ENCODE peak calls at places on chromosomes 7 and 10, in seven cellular contexts. One of them, this sample, is unnamed.

GRCh38 chr7:18580945-18581344 is 85.4 kb downstream of the HDAC9 start:
- DNase-seq in uterus: no peak
- DNase-seq in heart left ventricle: no peak
- DNase-seq in gastrocnemius medialis: no peak
- DNase-seq in ovary: no peak
- DNase-seq in IMR-90: no peak
- DNase-seq in GM12878: no peak
- DNase-seq in this sample: no peak

GRCh38 chr7:116188-116981 is 76.0 kb upstream of the FAM20C start:
- DNase-seq in GM12878: no peak
- DNase-seq in uterus: no peak
- DNase-seq in heart left ventricle: no peak
- DNase-seq in IMR-90: no peak
- DNase-seq in gastrocnemius medialis: no peak
- DNase-seq in ovary: no peak
- DNase-seq in this sample: no peak

GRCh38 chr10:492896-493295 is 196.6 kb downstream of the DIP2C start:
- DNase-seq in ovary: no peak
- DNase-seq in gastrocnemius medialis: no peak
- DNase-seq in uterus: no peak
- DNase-seq in IMR-90: no peak
- DNase-seq in heart left ventricle: no peak
- DNase-seq in GM12878: no peak
- DNase-seq in this sample: no peak

GRCh38 chr10:129332476-129332875 is 134.6 kb upstream of the MGMT start:
- DNase-seq in IMR-90: peak
- DNase-seq in uterus: no peak
- DNase-seq in GM12878: no peak
- DNase-seq in ovary: no peak
- DNase-seq in heart left ventricle: no peak
- DNase-seq in gastrocnemius medialis: no peak
- DNase-seq in this sample: no peak

GRCh38 chr10:119339099-119339498 is 131.7 kb downstream of the GRK5 start:
- DNase-seq in uterus: no peak
- DNase-seq in heart left ventricle: no peak
- DNase-seq in IMR-90: no peak
- DNase-seq in GM12878: no peak
- DNase-seq in gastrocnemius medialis: no peak
- DNase-seq in ovary: no peak
- DNase-seq in this sample: no peak

GRCh38 chr7:139697031-139697430 is 80.8 kb downstream of the HIPK2 start:
- DNase-seq in gastrocnemius medialis: no peak
- DNase-seq in heart left ventricle: no peak
- DNase-seq in IMR-90: no peak
- DNase-seq in GM12878: no peak
- DNase-seq in uterus: no peak
- DNase-seq in ovary: no peak
- DNase-seq in this sample: no peak

GRCh38 chr7:10672186-10672585 is 301.5 kb upstream of the PHF14 start:
- DNase-seq in GM12878: no peak
- DNase-seq in ovary: no peak
- DNase-seq in heart left ventricle: no peak
- DNase-seq in gastrocnemius medialis: no peak
- DNase-seq in IMR-90: no peak
- DNase-seq in uterus: no peak
- DNase-seq in this sample: no peak

GRCh38 chr10:129972145-129972965 is 8.3 kb upstream of the EBF3 start:
- DNase-seq in GM12878: no peak
- DNase-seq in heart left ventricle: no peak
- DNase-seq in gastrocnemius medialis: no peak
- DNase-seq in uterus: no peak
- DNase-seq in IMR-90: no peak
- DNase-seq in ovary: no peak
- DNase-seq in this sample: no peak

GRCh38 chr7:41047789-41048191 is 655.1 kb downstream of the INHBA start:
- DNase-seq in uterus: no peak
- DNase-seq in gastrocnemius medialis: no peak
- DNase-seq in heart left ventricle: peak
- DNase-seq in IMR-90: peak
- DNase-seq in GM12878: no peak
- DNase-seq in ovary: no peak
- DNase-seq in this sample: no peak

GRCh38 chr7:50540785-50541579 is 24.2 kb downstream of the DDC start:
- DNase-seq in heart left ventricle: no peak
- DNase-seq in GM12878: no peak
- DNase-seq in ovary: no peak
- DNase-seq in IMR-90: no peak
- DNase-seq in uterus: no peak
- DNase-seq in gastrocnemius medialis: no peak
- DNase-seq in this sample: no peak

GRCh38 chr10:130957423-130957822 is 354.1 kb downstream of the TCERG1L start:
- DNase-seq in heart left ventricle: no peak
- DNase-seq in gastrocnemius medialis: no peak
- DNase-seq in GM12878: no peak
- DNase-seq in ovary: no peak
- DNase-seq in uterus: no peak
- DNase-seq in IMR-90: no peak
- DNase-seq in this sample: no peak

GRCh38 chr10:113290137-113290536 is 262.7 kb upstream of the HABP2 start:
- DNase-seq in ovary: no peak
- DNase-seq in IMR-90: no peak
- DNase-seq in heart left ventricle: no peak
- DNase-seq in gastrocnemius medialis: no peak
- DNase-seq in GM12878: no peak
- DNase-seq in uterus: no peak
- DNase-seq in this sample: no peak

GRCh38 chr10:47323636-47324299 is 1.5 kb downstream of the GDF2 start:
- DNase-seq in IMR-90: no peak
- DNase-seq in ovary: no peak
- DNase-seq in GM12878: no peak
- DNase-seq in uterus: no peak
- DNase-seq in heart left ventricle: no peak
- DNase-seq in gastrocnemius medialis: no peak
- DNase-seq in this sample: no peak

GRCh38 chr10:95221124-95221523 is 27.1 kb downstream of the ACSM6 start:
- DNase-seq in ovary: no peak
- DNase-seq in heart left ventricle: no peak
- DNase-seq in GM12878: no peak
- DNase-seq in gastrocnemius medialis: no peak
- DNase-seq in IMR-90: peak
- DNase-seq in uterus: no peak
- DNase-seq in this sample: no peak

GRCh38 chr10:93115661-93116383 is 42.1 kb downstream of the CYP26A1 start:
- DNase-seq in ovary: peak
- DNase-seq in IMR-90: peak
- DNase-seq in uterus: peak
- DNase-seq in gastrocnemius medialis: peak
- DNase-seq in GM12878: peak
- DNase-seq in heart left ventricle: peak
- DNase-seq in this sample: peak

DNA sequence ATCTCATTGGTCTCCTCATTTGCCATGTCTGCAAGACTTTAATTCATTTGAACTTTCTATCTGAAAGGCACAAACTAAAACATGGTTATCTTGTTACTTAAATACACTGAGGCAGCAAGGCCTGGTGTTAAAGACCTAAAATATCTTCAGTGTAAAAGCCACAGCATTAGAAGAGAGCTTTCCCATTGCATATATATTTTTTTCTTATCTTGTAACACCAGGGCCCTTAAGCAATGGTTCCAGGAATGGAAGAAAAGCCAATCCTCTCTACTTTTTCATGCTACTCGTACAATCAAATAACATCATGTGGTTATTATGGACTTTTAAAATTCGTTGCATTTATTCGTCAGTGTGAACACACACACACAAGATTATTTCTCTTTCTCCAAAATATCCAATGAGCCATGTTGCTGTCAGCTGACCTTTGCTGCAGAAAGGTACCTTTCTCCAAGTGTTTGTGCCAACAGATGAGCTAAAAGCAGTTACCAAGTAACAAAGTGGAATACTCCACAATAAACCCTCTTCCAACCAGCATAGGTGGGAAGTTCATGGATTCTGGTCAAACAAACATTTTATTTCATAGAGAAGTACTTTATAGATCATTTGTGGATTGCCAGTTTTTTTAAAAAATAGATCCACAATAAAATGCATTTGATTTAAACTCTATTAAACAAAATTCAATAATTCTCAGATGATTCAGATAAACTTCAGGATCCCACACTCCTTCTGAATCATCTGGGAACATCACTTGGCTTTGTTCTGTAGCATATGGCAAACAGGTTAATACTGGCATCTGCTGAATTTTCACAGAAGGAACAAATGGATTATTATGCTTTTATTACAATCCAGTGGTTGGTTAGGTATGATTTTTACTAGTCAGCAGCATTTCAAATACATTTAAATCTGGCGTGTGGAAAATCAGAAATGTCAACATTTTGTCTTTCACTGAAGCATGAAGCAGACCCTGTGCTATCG is 63.3 kb upstream of the AGBL3 start:
- DNase-seq in GM12878: no peak
- DNase-seq in ovary: no peak
- DNase-seq in heart left ventricle: no peak
- DNase-seq in uterus: no peak
- DNase-seq in IMR-90: no peak
- DNase-seq in gastrocnemius medialis: no peak
- DNase-seq in this sample: no peak
- H3K27ac ChIP-seq in GM12878: no peak
- H3K27ac ChIP-seq in ovary: no peak
- H3K27ac ChIP-seq in heart left ventricle: peak
- H3K27ac ChIP-seq in uterus: no peak
- H3K27ac ChIP-seq in IMR-90: no peak
- H3K27ac ChIP-seq in gastrocnemius medialis: no peak
- H3K27ac ChIP-seq in this sample: no peak

GRCh38 chr10:100360234-100360633 is 13.2 kb downstream of the SCD start:
- DNase-seq in heart left ventricle: no peak
- DNase-seq in ovary: no peak
- DNase-seq in IMR-90: no peak
- DNase-seq in uterus: no peak
- DNase-seq in GM12878: no peak
- DNase-seq in gastrocnemius medialis: no peak
- DNase-seq in this sample: no peak

GRCh38 chr10:100362570-100363496 is 15.8 kb downstream of the SCD start:
- DNase-seq in uterus: no peak
- DNase-seq in GM12878: no peak
- DNase-seq in ovary: no peak
- DNase-seq in gastrocnemius medialis: peak
- DNase-seq in IMR-90: no peak
- DNase-seq in heart left ventricle: no peak
- DNase-seq in this sample: no peak

GRCh38 chr10:100364147-100364546 is 17.1 kb downstream of the SCD start:
- DNase-seq in heart left ventricle: no peak
- DNase-seq in GM12878: no peak
- DNase-seq in uterus: no peak
- DNase-seq in ovary: no peak
- DNase-seq in gastrocnemius medialis: no peak
- DNase-seq in IMR-90: no peak
- DNase-seq in this sample: no peak

GRCh38 chr10:100368721-100369120 is 21.7 kb downstream of the SCD start:
- DNase-seq in heart left ventricle: no peak
- DNase-seq in uterus: no peak
- DNase-seq in IMR-90: no peak
- DNase-seq in gastrocnemius medialis: no peak
- DNase-seq in GM12878: no peak
- DNase-seq in ovary: no peak
- DNase-seq in this sample: no peak

DNA sequence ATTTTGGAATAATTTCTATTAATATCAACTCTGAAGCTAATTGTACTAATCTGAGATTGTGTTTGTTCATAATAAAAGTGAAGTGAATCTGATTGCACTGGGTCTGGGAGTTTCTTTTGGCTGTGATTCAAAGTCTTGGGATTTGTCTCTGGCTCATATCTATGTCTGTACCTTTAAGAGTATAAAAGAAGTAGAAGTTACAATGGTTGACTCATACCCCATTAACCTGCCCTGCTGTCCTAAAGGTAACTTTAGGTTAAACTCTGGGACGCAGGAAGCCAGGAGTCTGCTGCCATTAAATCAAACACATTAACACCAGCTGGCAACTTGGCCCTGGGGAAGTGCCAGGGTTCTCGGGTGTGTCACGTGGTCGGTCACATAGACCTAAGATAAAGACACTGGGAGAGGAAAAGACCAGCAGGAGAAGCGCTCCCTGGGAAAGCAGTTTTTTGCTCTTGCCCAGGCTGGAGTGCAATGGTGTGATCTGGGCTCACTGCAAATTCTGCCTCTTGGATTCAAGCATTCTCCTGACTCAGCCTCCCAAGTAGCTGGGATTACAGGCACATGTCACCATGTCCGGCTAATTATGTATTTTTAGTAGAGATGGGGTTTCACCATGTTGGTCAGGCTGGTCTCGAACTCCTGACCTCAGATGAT is 17.8 kb downstream of the SCD start:
- DNase-seq in GM12878: no peak
- DNase-seq in gastrocnemius medialis: peak
- DNase-seq in heart left ventricle: peak
- DNase-seq in IMR-90: peak
- DNase-seq in uterus: peak
- DNase-seq in ovary: peak
- DNase-seq in this sample: peak
- TF ChIP-seq POLR2A in GM12878: no peak
- TF ChIP-seq POLR2A in gastrocnemius medialis: peak
- TF ChIP-seq POLR2A in heart left ventricle: no peak
- TF ChIP-seq POLR2A in IMR-90: no peak
- TF ChIP-seq POLR2A in uterus: no peak
- TF ChIP-seq POLR2A in ovary: no peak
- TF ChIP-seq POLR2A in this sample: no peak

GRCh38 chr7:71133232-71133622 is 1.3 kb downstream of the GALNT17 start:
- DNase-seq in gastrocnemius medialis: no peak
- DNase-seq in IMR-90: no peak
- DNase-seq in ovary: peak
- DNase-seq in uterus: no peak
- DNase-seq in GM12878: no peak
- DNase-seq in heart left ventricle: no peak
- DNase-seq in this sample: no peak

GRCh38 chr7:71132521-71133231 is 732 bp downstream of the GALNT17 start:
- DNase-seq in ovary: peak
- DNase-seq in heart left ventricle: no peak
- DNase-seq in uterus: peak
- DNase-seq in gastrocnemius medialis: no peak
- DNase-seq in IMR-90: no peak
- DNase-seq in GM12878: no peak
- DNase-seq in this sample: peak

GRCh38 chr7:71131256-71131752 is 640 bp upstream of the GALNT17 start:
- DNase-seq in GM12878: no peak
- DNase-seq in IMR-90: no peak
- DNase-seq in uterus: peak
- DNase-seq in gastrocnemius medialis: no peak
- DNase-seq in heart left ventricle: peak
- DNase-seq in ovary: peak
- DNase-seq in this sample: peak

GRCh38 chr7:71130280-71130679 is 1.7 kb upstream of the GALNT17 start:
- DNase-seq in uterus: no peak
- DNase-seq in heart left ventricle: no peak
- DNase-seq in IMR-90: no peak
- DNase-seq in GM12878: no peak
- DNase-seq in ovary: no peak
- DNase-seq in gastrocnemius medialis: no peak
- DNase-seq in this sample: peak

GRCh38 chr7:71131753-71132520 is at the start of gene GALNT17:
- DNase-seq in uterus: peak
- DNase-seq in ovary: peak
- DNase-seq in gastrocnemius medialis: no peak
- DNase-seq in GM12878: no peak
- DNase-seq in heart left ventricle: no peak
- DNase-seq in IMR-90: no peak
- DNase-seq in this sample: peak
- TF ChIP-seq CTCF in uterus: peak
- TF ChIP-seq CTCF in ovary: no peak
- TF ChIP-seq CTCF in gastrocnemius medialis: no peak
- TF ChIP-seq CTCF in GM12878: no peak
- TF ChIP-seq CTCF in heart left ventricle: no peak
- TF ChIP-seq CTCF in IMR-90: no peak
- TF ChIP-seq CTCF in this sample: no peak

GRCh38 chr7:158137516-158138328 is 449.9 kb downstream of the PTPRN2 start:
- DNase-seq in GM12878: no peak
- DNase-seq in ovary: no peak
- DNase-seq in gastrocnemius medialis: no peak
- DNase-seq in heart left ventricle: no peak
- DNase-seq in uterus: no peak
- DNase-seq in IMR-90: no peak
- DNase-seq in this sample: no peak
- H3K27ac ChIP-seq in GM12878: no peak
- H3K27ac ChIP-seq in ovary: no peak
- H3K27ac ChIP-seq in gastrocnemius medialis: no peak
- H3K27ac ChIP-seq in heart left ventricle: no peak
- H3K27ac ChIP-seq in uterus: no peak
- H3K27ac ChIP-seq in IMR-90: no peak
- H3K27ac ChIP-seq in this sample: no peak